ENCODE peak calls at places on chromosomes 4 and X, in four cellular contexts. I, U, H and S are unnamed samples.

GRCh38 chr4:123037809-123038208 is 115.4 kb upstream of the NUDT6 start:
- DNase-seq in I (no peak), U (no peak), H (peak), S (no peak)

GRCh38 chrX:10190367-10190766 is 33.6 kb downstream of the CLCN4 start:
- DNase-seq in I (peak), U (peak), H (no peak), S (peak)

GRCh38 chrX:104136241-104137019 is 20.4 kb downstream of the SLC25A53 start:
- DNase-seq in I (peak), U (peak), H (no peak), S (peak)

GRCh38 chr4:42627887-42628646 is 28.8 kb downstream of the ATP8A1 start:
- DNase-seq in I (no peak), U (peak), H (no peak), S (peak)

GRCh38 chrX:39519566-39520301 is 578.0 kb downstream of the BCOR start:
- DNase-seq in I (no peak), U (no peak), H (no peak), S (no peak)

GRCh38 chrX:38561951-38562719 is 793 bp downstream of the TSPAN7 start:
- DNase-seq in I (no peak), U (no peak), H (no peak), S (no peak)

GRCh38 chr4:174210354-174210753 is 73.1 kb downstream of the FBXO8 start:
- DNase-seq in I (no peak), U (no peak), H (no peak), S (peak)

GRCh38 chr4:102318105-102318504 is 27.2 kb downstream of the SLC39A8 start:
- DNase-seq in I (no peak), U (no peak), H (no peak), S (no peak)

GRCh38 chr4:25569726-25570125 is 85.9 kb upstream of the SLC34A2 start:
- DNase-seq in I (no peak), U (no peak), H (no peak), S (no peak)

GRCh38 chr4:154332681-154333421 is 158.7 kb downstream of the DCHS2 start:
- DNase-seq in I (no peak), U (no peak), H (no peak), S (no peak)

GRCh38 chr4:104756837-104757236 is 262.1 kb upstream of the CXXC4 start:
- DNase-seq in I (no peak), U (no peak), H (no peak), S (no peak)